ENCODE peak calls at places on chromosome 12, in five cellular contexts. F is erythroblast, P is mucosa of descending colon, Y is activated B cell treated with CpG ODN at 0.5 μM for 24 hours, I is lower leg skin. U is an unnamed sample.

GRCh38 chr12:19489168-19489567 is 49.9 kb downstream of the AEBP2 start:
- DNase-seq in Y (no peak), F (no peak), I (no peak), P (no peak), U (no peak)

GRCh38 chr12:42296503-42297109 is 29.3 kb downstream of the ZCRB1 start:
- DNase-seq in F (peak; percentile 64), I (no peak), Y (no peak), P (no peak), U (no peak)

GRCh38 chr12:116366824-116367223 is 89.3 kb upstream of the MED13L start:
- DNase-seq in P (no peak), F (no peak), Y (no peak), I (no peak), U (no peak)

GRCh38 chr12:65823481-65824313 is 586 bp upstream of the HMGA2 start:
- DNase-seq in P (peak; percentile 73), I (no peak), F (peak; percentile 68), Y (no peak), U (peak; percentile 64)

GRCh38 chr12:114371250-114371649 is 34.7 kb downstream of the TBX5 start:
- DNase-seq in P (no peak), F (no peak), Y (no peak), I (no peak), U (no peak)

GRCh38 chr12:49375406-49375805 is 8.1 kb downstream of the SPATS2 start:
- DNase-seq in P (no peak), I (no peak), F (no peak), Y (no peak), U (no peak)

GRCh38 chr12:53579545-53579955 is 46.6 kb downstream of the ATF7 start:
- DNase-seq in Y (no peak), I (no peak), P (no peak), F (no peak), U (no peak)

GRCh38 chr12:116420476-116420875 is 138.7 kb upstream of the MAP1LC3B2 start:
- DNase-seq in F (no peak), Y (no peak), I (no peak), P (no peak), U (no peak)

GRCh38 chr12:71797506-71797905 is 42.1 kb upstream of the TBC1D15 start:
- DNase-seq in I (no peak), F (no peak), Y (no peak), P (no peak), U (no peak)

GRCh38 chr12:28027328-28027727 is 54.8 kb upstream of the PTHLH start:
- DNase-seq in P (no peak), F (peak; percentile 9), I (no peak), Y (no peak), U (no peak)

GRCh38 chr12:132517740-132518100 is 27.8 kb downstream of the FBRSL1 start:
- DNase-seq in F (no peak), I (no peak), Y (no peak), P (no peak), U (no peak)

GRCh38 chr12:106682594-106683234 is 91.8 kb upstream of the RIC8B start:
- DNase-seq in P (no peak), Y (no peak), I (no peak), F (peak; percentile 13), U (peak; percentile 3)

GRCh38 chr12:93287152-93287551 is 90.6 kb upstream of the NUDT4 start:
- DNase-seq in I (no peak), F (no peak), P (no peak), Y (no peak), U (no peak)

GRCh38 chr12:118061876-118062791 is 1.2 kb upstream of the WSB2 start:
- DNase-seq in I (peak; percentile 29), F (peak; percentile 71), P (peak; percentile 56), Y (peak; percentile 20), U (peak; percentile 62)

GRCh38 chr12:76080729-76081415 is 3.6 kb downstream of the NAP1L1 start:
- DNase-seq in I (no peak), Y (no peak), P (no peak), F (peak; percentile 14), U (no peak)

GRCh38 chr12:76878899-76879709 is at the start of gene CSRP2:
- DNase-seq in Y (peak; percentile 55), P (peak; percentile 86), I (peak; percentile 85), F (peak; percentile 79), U (peak; percentile 81)

GRCh38 chr12:7502612-7503011 is 965 bp downstream of the CD163 start:
- DNase-seq in P (no peak), F (no peak), I (no peak), Y (no peak), U (no peak)

GRCh38 chr12:75766263-75767160 is 255.1 kb upstream of the KRR1 start:
- DNase-seq in F (no peak), P (no peak), I (no peak), Y (no peak), U (peak; percentile 89)

GRCh38 chr12:100368066-100368465 is 11.2 kb downstream of the SLC17A8 start:
- DNase-seq in P (no peak), Y (no peak), I (no peak), F (no peak), U (no peak)

GRCh38 chr12:22230280-22230794 is 104.2 kb downstream of the ST8SIA1 start:
- DNase-seq in Y (no peak), P (no peak), I (no peak), F (no peak), U (no peak)

GRCh38 chr12:112126916-112127315 is 1.6 kb downstream of the TRAFD1 start:
- DNase-seq in I (no peak), P (no peak), F (no peak), Y (no peak), U (no peak)

GRCh38 chr12:49347307-49348237 is 884 bp downstream of the DNAJC22 start:
- DNase-seq in I (no peak), P (peak; percentile 94), Y (peak; percentile 78), F (peak; percentile 63), U (peak; percentile 86)

GRCh38 chr12:124875803-124876132 is 12.1 kb upstream of the SCARB1 start:
- DNase-seq in I (no peak), Y (no peak), P (no peak), F (peak; percentile 14), U (no peak)

GRCh38 chr12:58487280-58488141 is 432.8 kb downstream of the LRIG3 start:
- DNase-seq in Y (no peak), P (no peak), F (no peak), I (no peak), U (peak; percentile 69)

GRCh38 chr12:48329199-48329939 is 21.4 kb downstream of the ZNF641 start:
- DNase-seq in Y (no peak), F (no peak), P (no peak), I (no peak), U (no peak)

GRCh38 chr12:76183459-76184186 is 99.1 kb upstream of the NAP1L1 start:
- DNase-seq in Y (no peak), I (peak; percentile 49), F (no peak), P (no peak), U (no peak)

GRCh38 chr12:115010324-115010995 is 326.5 kb upstream of the TBX3 start:
- DNase-seq in I (no peak), P (no peak), F (no peak), Y (no peak), U (no peak)

U was measured in SW480.